ENCODE peak calls at places on chromosomes 12 and 14, in ten cellular contexts. B is K562, G is iPS DF 6.9, M is smooth muscle cell of the brain vasculature, D is neural progenitor cell, X is PC-9, A is SW 1271, Q is left cardiac atrium, W is pancreas, S is adipocyte. P is an unnamed sample.

GRCh38 chr14:60512952-60513554 is 4.1 kb downstream of the SIX6 start:
- DNase-seq in B (no peak), G (no peak), M (no peak), D (peak), X (no peak), A (no peak), Q (no peak), W (no peak), S (no peak), P (no peak)

GRCh38 chr12:117328556-117329100 is 32.8 kb downstream of the NOS1 start:
- DNase-seq in B (no peak), G (no peak), M (no peak), D (no peak), X (no peak), A (no peak), Q (no peak), W (no peak), S (no peak), P (no peak)

GRCh38 chr14:79274641-79275366 is 936.5 kb downstream of the DIO2 start:
- DNase-seq in B (no peak), G (no peak), M (no peak), D (no peak), X (no peak), A (no peak), Q (no peak), W (no peak), S (no peak), P (no peak)

GRCh38 chr12:89236748-89237428 is 115.4 kb downstream of the DUSP6 start:
- DNase-seq in B (no peak), G (no peak), M (no peak), D (no peak), X (peak), A (no peak), Q (no peak), W (no peak), S (peak), P (no peak)

GRCh38 chr12:7869137-7869536 is 3.6 kb downstream of the SLC2A14 start:
- DNase-seq in B (no peak), G (no peak), M (no peak), D (no peak), X (no peak), A (no peak), Q (no peak), W (no peak), S (peak), P (no peak)

GRCh38 chr14:89466939-89467338 is 49.9 kb upstream of the FOXN3 start:
- DNase-seq in B (no peak), G (no peak), M (no peak), D (no peak), X (no peak), A (no peak), Q (peak), W (no peak), S (no peak), P (no peak)

GRCh38 chr14:96811265-96811664 is 14.1 kb downstream of the VRK1 start:
- DNase-seq in B (no peak), G (no peak), M (no peak), D (no peak), X (no peak), A (no peak), Q (no peak), W (no peak), S (peak), P (no peak)

GRCh38 chr12:127898616-127899015 is 368.4 kb upstream of the TMEM132C start:
- DNase-seq in B (peak), G (no peak), M (no peak), D (no peak), X (no peak), A (no peak), Q (no peak), W (no peak), S (no peak), P (no peak)

GRCh38 chr14:35932659-35933159 is 106.6 kb downstream of the BRMS1L start:
- DNase-seq in B (no peak), G (no peak), M (no peak), D (no peak), X (no peak), A (no peak), Q (no peak), W (no peak), S (no peak), P (no peak)

GRCh38 chr12:3164454-3165310 is 87.5 kb downstream of the TSPAN9 start:
- DNase-seq in B (no peak), G (no peak), M (no peak), D (peak), X (no peak), A (no peak), Q (no peak), W (no peak), S (no peak), P (no peak)

P was measured in HEK293T.